ENCODE peak calls at places on chromosomes 3 and 15, in six cellular contexts. C is GM23338, P is PC-3, J is breast epithelium, E is uterus, H is ovary. N is an unnamed sample.

GRCh38 chr15:40046721-40047412 is 7.9 kb upstream of the SRP14 start:
- DNase-seq in C (no peak), P (peak; percentile 89), J (no peak), E (no peak), H (no peak), N (peak; percentile 68)

GRCh38 chr3:133850034-133850433 is 44.4 kb downstream of the SRPRB start:
- DNase-seq in C (no peak), P (no peak), J (no peak), E (no peak), H (no peak), N (no peak)

GRCh38 chr3:9347887-9348286 is 15.0 kb upstream of the THUMPD3 start:
- DNase-seq in C (no peak), P (peak; percentile 46), J (no peak), E (no peak), H (no peak), N (no peak)

GRCh38 chr3:146594843-146595482 is 10.2 kb downstream of the PLSCR5 start:
- DNase-seq in C (peak; percentile 24), P (peak; percentile 53), J (no peak), E (no peak), H (no peak), N (no peak)

GRCh38 chr3:145889730-145890129 is 271.3 kb downstream of the PLOD2 start:
- DNase-seq in C (no peak), P (no peak), J (no peak), E (no peak), H (no peak), N (no peak)

GRCh38 chr3:186506846-186507245 is 37.3 kb downstream of the CRYGS start:
- DNase-seq in C (no peak), P (no peak), J (no peak), E (no peak), H (no peak), N (no peak)

GRCh38 chr15:77901251-77901881 is 176.1 kb downstream of the TBC1D2B start:
- DNase-seq in C (no peak), P (no peak), J (no peak), E (peak; percentile 7), H (no peak), N (no peak)

GRCh38 chr15:91553455-91553854 is 300.1 kb upstream of the SLCO3A1 start:
- DNase-seq in C (no peak), P (no peak), J (no peak), E (no peak), H (no peak), N (no peak)

GRCh38 chr3:126540946-126541627 is 17.1 kb downstream of the CHST13 start:
- DNase-seq in C (no peak), P (no peak), J (peak; percentile 24), E (peak; percentile 0), H (peak; percentile 1), N (no peak)

GRCh38 chr3:190614466-190615384 is 100.8 kb downstream of the IL1RAP start:
- DNase-seq in C (no peak), P (no peak), J (no peak), E (no peak), H (no peak), N (no peak)

GRCh38 chr3:53490131-53490474 is 4.3 kb upstream of the CACNA1D start:
- DNase-seq in C (no peak), P (no peak), J (no peak), E (no peak), H (no peak), N (no peak)

GRCh38 chr3:15953841-15954240 is 156.1 kb upstream of the ANKRD28 start:
- DNase-seq in C (no peak), P (peak; percentile 46), J (no peak), E (no peak), H (no peak), N (peak; percentile 51)

GRCh38 chr15:85879334-85880163 is 84.8 kb upstream of the KLHL25 start:
- DNase-seq in C (no peak), P (peak; percentile 7), J (no peak), E (no peak), H (no peak), N (no peak)

GRCh38 chr15:62209322-62209721 is 44.2 kb upstream of the C2CD4B start:
- DNase-seq in C (no peak), P (no peak), J (no peak), E (no peak), H (no peak), N (peak; percentile 68)

GRCh38 chr3:135918600-135918999 is 46.9 kb upstream of the PPP2R3A start:
- DNase-seq in C (peak; percentile 59), P (peak; percentile 52), J (no peak), E (no peak), H (no peak), N (no peak)

GRCh38 chr3:177320765-177321247 is 123.5 kb upstream of the TBL1XR1 start:
- DNase-seq in C (no peak), P (no peak), J (no peak), E (no peak), H (no peak), N (no peak)

GRCh38 chr3:173066044-173066679 is 74.9 kb downstream of the SPATA16 start:
- DNase-seq in C (no peak), P (peak; percentile 12), J (no peak), E (no peak), H (no peak), N (peak; percentile 28)

GRCh38 chr3:3170998-3171397 is 8.5 kb downstream of the CRBN start:
- DNase-seq in C (peak; percentile 48), P (peak; percentile 58), J (no peak), E (no peak), H (no peak), N (no peak)

GRCh38 chr3:9194509-9195184 is 54.8 kb downstream of the SRGAP3 start:
- DNase-seq in C (no peak), P (peak; percentile 83), J (no peak), E (no peak), H (no peak), N (no peak)

GRCh38 chr3:194329566-194329965 is 21.6 kb downstream of the CPN2 start:
- DNase-seq in C (no peak), P (no peak), J (no peak), E (no peak), H (no peak), N (no peak)

GRCh38 chr15:88428053-88428452 is 39.1 kb downstream of the MRPL46 start:
- DNase-seq in C (no peak), P (no peak), J (no peak), E (no peak), H (no peak), N (no peak)

DNA sequence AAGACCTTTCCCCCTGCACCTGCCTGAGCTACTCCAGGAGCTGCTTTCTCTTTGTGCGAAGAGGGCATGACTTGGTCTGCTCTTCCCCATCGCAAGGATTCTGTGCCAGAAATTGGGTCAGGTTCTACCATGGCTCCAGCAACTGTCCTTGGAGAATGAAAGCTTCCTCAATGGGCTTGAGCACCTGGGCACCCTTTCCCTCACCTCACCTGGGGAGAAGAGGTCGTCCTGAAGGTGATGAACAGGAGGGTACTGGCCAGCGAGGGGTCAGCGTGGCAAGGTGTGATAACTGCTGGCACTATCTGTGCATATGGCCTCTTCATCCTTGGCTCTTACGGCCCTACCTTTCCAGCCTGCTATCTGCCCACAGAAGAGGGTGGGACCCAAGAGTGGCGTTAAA is 899 bp upstream of the RBM15B start:
- DNase-seq in C (no peak), P (no peak), J (no peak), E (no peak), H (no peak), N (no peak)
- H3K4me1 ChIP-seq in C (peaks cover 31% of the 10 kb centered on the region), P (peaks cover 49% of the 10 kb centered on the region), J (peaks cover 4% of the 10 kb centered on the region), E (peaks cover 3% of the 10 kb centered on the region), H (peaks cover 15% of the 10 kb centered on the region), N (peaks cover 6% of the 10 kb centered on the region)

GRCh38 chr15:43920815-43921214 is 94.0 kb downstream of the WDR76 start:
- DNase-seq in C (no peak), P (no peak), J (no peak), E (no peak), H (no peak), N (no peak)
- H3K27ac ChIP-seq in C (no peak overlapping the region), P (no peak overlapping the region), J (no peak overlapping the region), E (no peak overlapping the region), H (no peak overlapping the region), N (no peak overlapping the region)

DNA sequence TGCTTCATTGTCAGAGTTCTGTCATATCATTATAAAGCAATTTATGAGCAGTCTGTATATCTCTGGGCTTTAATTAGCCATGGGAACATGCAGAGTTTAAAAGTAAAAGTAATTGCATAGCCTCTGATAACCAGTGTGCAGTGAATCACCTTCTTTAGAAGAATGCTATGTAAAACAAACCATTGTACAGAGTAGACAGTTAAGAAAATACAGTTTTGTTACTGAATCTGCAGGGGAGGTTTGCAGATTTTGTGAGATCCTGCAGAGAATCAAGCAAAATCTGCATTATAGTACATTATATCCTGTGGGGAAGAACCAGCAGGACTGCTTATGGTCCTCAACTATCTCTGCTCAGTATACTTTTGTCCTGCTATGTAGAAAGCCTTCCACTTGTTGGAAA is 396.2 kb upstream of the NAALADL2 start:
- DNase-seq in C (no peak), P (no peak), J (no peak), E (no peak), H (no peak), N (no peak)
- TF ChIP-seq CTCF in C (no peak), P (no peak), J (no peak), E (no peak), H (no peak), N (no peak)

GRCh38 chr15:66752078-66752477 is 50.0 kb downstream of the SMAD6 start:
- DNase-seq in C (no peak), P (no peak), J (no peak), E (no peak), H (peak; percentile 68), N (no peak)
- H3K4me1 ChIP-seq in C (peaks cover 39% of the 10 kb centered on the region), P (peaks cover 53% of the 10 kb centered on the region), J (peaks cover 6% of the 10 kb centered on the region), E (no peaks in the 10 kb centered on the region), H (peaks cover 37% of the 10 kb centered on the region), N (peaks cover 7% of the 10 kb centered on the region)

GRCh38 chr3:46897031-46897430 is 19.5 kb downstream of the PTH1R start:
- DNase-seq in C (no peak), P (no peak), J (no peak), E (no peak), H (no peak), N (no peak)
- H3K27ac ChIP-seq in C (no peak overlapping the region), P (no peak overlapping the region), J (no peak overlapping the region), E (no peak overlapping the region), H (no peak overlapping the region), N (no peak overlapping the region)

DNA sequence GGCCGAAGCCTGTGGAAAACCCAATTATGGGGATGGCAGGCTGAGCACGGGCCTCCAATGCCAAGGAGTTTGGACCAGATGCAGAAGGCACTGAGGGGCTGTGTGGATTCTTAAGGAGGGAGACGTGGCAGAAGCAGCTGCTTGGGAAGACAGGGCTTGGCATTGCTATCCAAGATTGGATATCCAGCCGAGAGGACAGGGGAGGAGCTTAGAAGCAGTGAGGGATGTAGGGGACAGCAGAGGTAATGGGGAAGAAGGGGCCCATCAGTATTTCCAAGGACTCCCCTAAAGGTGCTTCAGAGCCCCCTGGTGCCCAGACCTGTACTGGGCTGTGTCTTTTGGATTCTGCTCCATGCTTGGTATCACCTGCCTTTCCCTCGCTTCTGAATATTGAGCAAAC is 112.8 kb upstream of the TLE3 start:
- DNase-seq in C (peak; percentile 45), P (no peak), J (no peak), E (no peak), H (no peak), N (no peak)
- TF ChIP-seq CTCF in C (peak; percentile 64), P (no peak), J (no peak), E (no peak), H (no peak), N (peak; percentile 33)

DNA sequence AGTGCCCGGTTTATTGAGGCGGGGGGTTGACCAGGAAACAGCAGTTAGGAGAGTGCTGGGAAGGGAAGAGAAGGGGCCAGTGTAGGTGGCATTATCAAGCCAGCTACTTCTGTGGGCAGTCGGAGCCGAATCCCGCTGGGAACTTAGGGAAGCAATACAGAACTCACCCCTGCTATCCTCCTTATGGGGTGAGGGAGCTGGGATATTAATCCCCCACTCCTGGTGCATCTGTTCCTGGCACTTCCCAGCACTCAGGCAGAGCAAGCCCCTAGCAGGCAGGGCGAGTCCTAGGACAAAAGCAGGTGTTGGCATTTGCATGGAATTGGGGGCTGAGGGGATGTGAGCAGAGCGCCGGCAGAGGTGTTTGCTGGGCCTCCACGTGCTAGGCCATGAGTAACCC is 48.6 kb downstream of the SMAD6 start:
- DNase-seq in C (no peak), P (no peak), J (no peak), E (no peak), H (no peak), N (no peak)
- H3K4me1 ChIP-seq in C (peaks cover 50% of the 10 kb centered on the region), P (peaks cover 67% of the 10 kb centered on the region), J (peaks cover 11% of the 10 kb centered on the region), E (peaks cover 4% of the 10 kb centered on the region), H (peaks cover 39% of the 10 kb centered on the region), N (peaks cover 7% of the 10 kb centered on the region)